ENCODE peak calls at places on chromosomes 2 and 18, in six cellular contexts. B is activated CD8-positive, alpha-beta T cell treated with anti-CD3 and anti-CD28 coated beads, Interleukin-2, amount 10 ng/mL, durations not matched to agents 7 days and 5 days; T is HS-5; X is NCI-H446 treated with DMSO at 0.1 percent for 48 hours; Y is choroid plexus epithelial cell; V is 8988T. F is an unnamed sample.

GRCh38 chr2:54148391-54148790 is 33.0 kb downstream of the ACYP2 start:
- DNase-seq in Y (no peak), V (no peak), X (no peak), B (no peak), T (no peak), F (no peak)

GRCh38 chr2:170076189-170076588 is 101.8 kb upstream of the MYO3B start:
- DNase-seq in Y (no peak), X (no peak), V (no peak), T (no peak), B (no peak), F (no peak)

GRCh38 chr18:74063023-74063422 is 84.6 kb downstream of the FBXO15 start:
- DNase-seq in Y (no peak), T (no peak), V (no peak), X (no peak), B (peak), F (no peak)

GRCh38 chr2:120771111-120771555 is 35.5 kb downstream of the GLI2 start:
- DNase-seq in T (no peak), V (no peak), X (no peak), Y (no peak), B (no peak), F (no peak)

GRCh38 chr18:23926590-23926989 is 88.0 kb upstream of the TTC39C start:
- DNase-seq in Y (no peak), T (no peak), B (no peak), V (no peak), X (no peak), F (no peak)

GRCh38 chr2:106572541-106573148 is 85.5 kb downstream of the CD8B2 start:
- DNase-seq in B (peak), X (no peak), T (no peak), Y (no peak), V (no peak), F (no peak)

GRCh38 chr2:120780402-120780801 is 44.7 kb downstream of the GLI2 start:
- DNase-seq in X (no peak), V (no peak), B (no peak), Y (no peak), T (no peak), F (no peak)

GRCh38 chr2:69581774-69582581 is 61.6 kb downstream of the AAK1 start:
- DNase-seq in V (no peak), B (peak), Y (peak), X (no peak), T (no peak), F (peak)